ENCODE peak calls at places on chromosome 3, in six cellular contexts. K is GM06990; W is tibial nerve; V is GM13977; Z is stimulated activated CD8-positive, alpha-beta memory T cell treated with anti-CD3 and anti-CD28 coated beads, Interleukin-4, amount 100 ng/mL, for 1 hour; U is thyroid gland. J is an unnamed sample.

GRCh38 chr3:71629289-71630252 is 46.0 kb upstream of the FOXP1 start:
- DNase-seq in K (no peak), W (peak), V (no peak), Z (no peak), U (peak), J (peak)

GRCh38 chr3:59820352-59820934 is 770.6 kb upstream of the CFAP20DC start:
- DNase-seq in K (no peak), W (no peak), V (no peak), Z (no peak), U (no peak), J (peak)

GRCh38 chr3:155382396-155383042 is 89.0 kb upstream of the STRIT1 start:
- DNase-seq in K (peak), W (peak), V (peak), Z (no peak), U (peak), J (peak)

GRCh38 chr3:187256217-187256616 is 35.3 kb downstream of the MASP1 start:
- DNase-seq in K (no peak), W (no peak), V (no peak), Z (no peak), U (no peak), J (no peak)

GRCh38 chr3:50238549-50239026 is 2.6 kb downstream of the GNAI2 start:
- DNase-seq in K (no peak), W (peak), V (no peak), Z (no peak), U (peak), J (peak)

GRCh38 chr3:127369356-127369935 is 81.6 kb upstream of the PRR20G start:
- DNase-seq in K (no peak), W (no peak), V (no peak), Z (no peak), U (no peak), J (no peak)

GRCh38 chr3:108605491-108605890 is 16.0 kb downstream of the DZIP3 start:
- DNase-seq in K (no peak), W (no peak), V (no peak), Z (no peak), U (no peak), J (no peak)

GRCh38 chr3:125957674-125958510 is 11.1 kb upstream of the ROPN1B start:
- DNase-seq in K (no peak), W (no peak), V (no peak), Z (no peak), U (no peak), J (no peak)

GRCh38 chr3:47296562-47297302 is 14.0 kb downstream of the KLHL18 start:
- DNase-seq in K (no peak), W (no peak), V (no peak), Z (no peak), U (no peak), J (no peak)

GRCh38 chr3:166879661-166880060 is 500.4 kb downstream of the ZBBX start:
- DNase-seq in K (no peak), W (no peak), V (no peak), Z (no peak), U (no peak), J (no peak)

GRCh38 chr3:34016925-34017592 is 218.6 kb downstream of the PDCD6IP start:
- DNase-seq in K (no peak), W (no peak), V (no peak), Z (no peak), U (no peak), J (no peak)

GRCh38 chr3:87836026-87836425 is 222.8 kb downstream of the CGGBP1 start:
- DNase-seq in K (no peak), W (no peak), V (no peak), Z (no peak), U (no peak), J (no peak)

GRCh38 chr3:90031121-90031520 is 923.7 kb downstream of the EPHA3 start:
- DNase-seq in K (no peak), W (no peak), V (no peak), Z (no peak), U (no peak), J (peak)

GRCh38 chr3:71585126-71585525 is 1.6 kb upstream of the FOXP1 start:
- DNase-seq in K (no peak), W (peak), V (no peak), Z (no peak), U (no peak), J (no peak)

GRCh38 chr3:190854062-190854461 is 8.4 kb downstream of the GMNC start:
- DNase-seq in K (no peak), W (no peak), V (no peak), Z (no peak), U (no peak), J (no peak)

GRCh38 chr3:16474304-16474703 is 39.2 kb downstream of the RFTN1 start:
- DNase-seq in K (no peak), W (no peak), V (no peak), Z (no peak), U (no peak), J (no peak)

GRCh38 chr3:41169038-41169437 is 30.3 kb upstream of the CTNNB1 start:
- DNase-seq in K (no peak), W (no peak), V (no peak), Z (no peak), U (no peak), J (no peak)

GRCh38 chr3:186512570-186513302 is 31.4 kb downstream of the CRYGS start:
- DNase-seq in K (no peak), W (no peak), V (no peak), Z (no peak), U (no peak), J (no peak)

GRCh38 chr3:112653209-112653871 is 12.4 kb upstream of the CCDC80 start:
- DNase-seq in K (no peak), W (peak), V (no peak), Z (no peak), U (no peak), J (peak)

GRCh38 chr3:159620281-159620680 is 368.4 kb upstream of the IL12A start:
- DNase-seq in K (no peak), W (no peak), V (no peak), Z (no peak), U (no peak), J (no peak)

GRCh38 chr3:124845406-124845805 is 41.8 kb downstream of the ITGB5 start:
- DNase-seq in K (no peak), W (peak), V (no peak), Z (no peak), U (peak), J (peak)

GRCh38 chr3:168820748-168821445 is 725.2 kb upstream of the GOLIM4 start:
- DNase-seq in K (no peak), W (no peak), V (no peak), Z (no peak), U (no peak), J (no peak)

GRCh38 chr3:44712455-44713075 is at the start of gene ZNF502:
- DNase-seq in K (peak), W (peak), V (peak), Z (peak), U (peak), J (peak)

GRCh38 chr3:88188436-88188835 is 38.7 kb downstream of the C3orf38 start:
- DNase-seq in K (no peak), W (no peak), V (no peak), Z (no peak), U (no peak), J (no peak)

J was measured in MG63.